ENCODE peak calls at places on chromosomes 5 and 9, in four cellular contexts. H is GM12878, K is HepG2, E is K562. T is an unnamed sample.

GRCh38 chr9:121696935-121697334 is 45.5 kb downstream of the DAB2IP start:
- DNase-seq in E (no peak), K (no peak), H (no peak), T (no peak)

GRCh38 chr5:152271420-152271819 is 133.7 kb downstream of the NMUR2 start:
- DNase-seq in H (peak), E (no peak), K (peak), T (peak)

GRCh38 chr5:124655943-124656459 is 90.4 kb downstream of the ZNF608 start:
- DNase-seq in H (no peak), K (peak), E (peak), T (no peak)

GRCh38 chr9:20744046-20744630 is 60.1 kb downstream of the FOCAD start:
- DNase-seq in H (no peak), E (no peak), K (no peak), T (no peak)

GRCh38 chr5:161765611-161766010 is 80.1 kb downstream of the GABRA6 start:
- DNase-seq in H (no peak), K (no peak), E (no peak), T (no peak)

GRCh38 chr9:113888976-113889375 is 12.9 kb downstream of the ZNF618 start:
- DNase-seq in H (no peak), K (no peak), E (no peak), T (no peak)

GRCh38 chr5:148205044-148205813 is 2.4 kb downstream of the SPINK6 start:
- DNase-seq in K (no peak), E (no peak), H (no peak), T (no peak)

GRCh38 chr5:79225441-79225840 is 10.5 kb upstream of the JMY start:
- DNase-seq in K (no peak), H (no peak), E (no peak), T (no peak)

GRCh38 chr9:135418161-135418560 is 61.4 kb upstream of the PPP1R26 start:
- DNase-seq in K (no peak), E (no peak), H (no peak), T (no peak)

GRCh38 chr5:108079754-108080153 is 302.1 kb downstream of the FBXL17 start:
- DNase-seq in H (no peak), K (no peak), E (no peak), T (no peak)

DNA sequence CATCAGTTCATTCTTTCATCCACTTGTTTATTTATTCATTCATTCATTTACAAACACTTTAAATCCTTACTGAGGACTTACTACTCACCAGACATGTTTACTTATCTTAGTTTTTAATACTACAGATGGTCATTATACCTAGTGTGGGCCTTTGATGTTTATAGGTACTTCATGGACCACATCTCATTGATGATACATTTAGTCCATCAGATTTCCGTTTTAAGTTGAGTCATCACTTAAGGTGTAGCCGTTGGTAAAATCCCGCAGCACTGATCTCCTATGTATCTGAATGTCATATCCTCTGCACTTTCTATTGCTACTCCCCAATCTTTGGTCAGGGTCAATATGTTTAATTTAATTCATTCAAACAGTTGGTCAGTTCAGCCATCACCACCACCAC is 105.4 kb upstream of the DHFR start:
- DNase-seq in E (no peak), H (no peak), K (no peak), T (no peak)
- TF ChIP-seq CREM in E (no peak), H (no peak), K (no peak), T (no peak)

GRCh38 chr5:172113036-172113435 is 75.0 kb downstream of the STK10 start:
- DNase-seq in K (no peak), E (no peak), H (peak), T (no peak)
- TF ChIP-seq SP1 in K (no peak), E (no peak), H (no peak), T (no peak)

DNA sequence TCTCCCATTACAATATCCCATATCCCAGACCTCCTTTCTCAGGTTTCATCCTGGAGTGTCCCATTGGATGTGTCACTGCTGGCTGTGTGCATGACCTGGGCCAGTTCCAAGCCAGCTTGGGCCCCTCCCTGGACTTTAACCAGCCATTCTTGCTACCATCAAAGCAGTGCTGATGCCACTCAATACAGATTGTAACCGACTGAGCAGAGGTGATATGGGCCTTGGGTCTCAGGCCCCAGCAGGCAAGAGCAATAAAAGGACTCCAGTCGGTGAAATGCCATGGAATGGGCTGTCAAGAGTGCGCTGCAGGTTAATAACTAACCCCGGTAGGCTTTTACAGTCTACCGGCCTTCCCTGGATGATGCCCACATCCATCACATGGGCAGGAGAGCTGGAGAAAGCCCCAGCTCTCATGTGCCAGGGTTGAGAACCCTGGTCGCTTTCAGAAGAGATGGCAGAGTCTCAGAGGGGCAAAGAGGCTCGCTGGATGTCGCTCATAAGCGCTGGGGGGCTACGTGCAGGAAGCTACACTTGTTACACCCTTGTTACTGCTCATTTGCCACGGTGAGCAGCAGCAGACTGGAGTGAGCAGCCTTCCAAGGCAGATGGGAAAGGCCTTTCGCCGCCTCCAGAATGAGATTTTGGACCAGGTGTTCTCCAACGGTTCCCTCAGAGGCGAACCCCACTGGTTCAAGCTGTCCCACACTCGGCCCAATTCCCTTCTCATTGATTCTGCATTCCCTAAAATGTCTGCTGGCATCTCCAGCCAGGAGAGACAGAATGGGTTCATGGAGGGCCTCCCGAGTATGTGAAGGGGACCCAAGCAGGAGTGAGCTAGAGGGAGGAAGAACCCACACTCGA is 13.2 kb downstream of the EPB41L4B start:
- DNase-seq in H (no peak), E (no peak), K (peak), T (no peak)
- TF ChIP-seq ESRRA in H (no peak), E (no peak), K (peak), T (no peak)

DNA sequence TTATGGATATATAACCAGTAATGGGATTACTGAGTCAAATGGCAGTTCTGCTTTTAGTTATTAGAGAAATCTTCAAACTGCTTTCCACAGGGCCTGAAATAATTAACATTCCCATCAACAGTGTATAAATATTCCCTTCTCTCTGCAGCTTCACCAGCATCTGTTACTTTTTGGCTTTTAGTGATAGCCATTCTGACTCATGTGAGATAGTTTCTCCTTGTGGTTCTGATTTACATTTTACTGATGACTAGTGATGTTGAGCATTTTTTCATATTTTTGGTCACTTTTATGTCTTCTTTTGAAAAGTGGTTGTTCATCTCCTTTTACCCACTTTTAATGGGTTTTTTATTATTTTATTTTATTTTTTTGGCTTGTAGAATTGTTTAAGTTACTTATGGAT is 1290.3 kb upstream of the CDH9 start:
- DNase-seq in H (no peak), K (no peak), E (no peak), T (no peak)
- TF ChIP-seq CREM in H (no peak), K (no peak), E (no peak), T (no peak)

DNA sequence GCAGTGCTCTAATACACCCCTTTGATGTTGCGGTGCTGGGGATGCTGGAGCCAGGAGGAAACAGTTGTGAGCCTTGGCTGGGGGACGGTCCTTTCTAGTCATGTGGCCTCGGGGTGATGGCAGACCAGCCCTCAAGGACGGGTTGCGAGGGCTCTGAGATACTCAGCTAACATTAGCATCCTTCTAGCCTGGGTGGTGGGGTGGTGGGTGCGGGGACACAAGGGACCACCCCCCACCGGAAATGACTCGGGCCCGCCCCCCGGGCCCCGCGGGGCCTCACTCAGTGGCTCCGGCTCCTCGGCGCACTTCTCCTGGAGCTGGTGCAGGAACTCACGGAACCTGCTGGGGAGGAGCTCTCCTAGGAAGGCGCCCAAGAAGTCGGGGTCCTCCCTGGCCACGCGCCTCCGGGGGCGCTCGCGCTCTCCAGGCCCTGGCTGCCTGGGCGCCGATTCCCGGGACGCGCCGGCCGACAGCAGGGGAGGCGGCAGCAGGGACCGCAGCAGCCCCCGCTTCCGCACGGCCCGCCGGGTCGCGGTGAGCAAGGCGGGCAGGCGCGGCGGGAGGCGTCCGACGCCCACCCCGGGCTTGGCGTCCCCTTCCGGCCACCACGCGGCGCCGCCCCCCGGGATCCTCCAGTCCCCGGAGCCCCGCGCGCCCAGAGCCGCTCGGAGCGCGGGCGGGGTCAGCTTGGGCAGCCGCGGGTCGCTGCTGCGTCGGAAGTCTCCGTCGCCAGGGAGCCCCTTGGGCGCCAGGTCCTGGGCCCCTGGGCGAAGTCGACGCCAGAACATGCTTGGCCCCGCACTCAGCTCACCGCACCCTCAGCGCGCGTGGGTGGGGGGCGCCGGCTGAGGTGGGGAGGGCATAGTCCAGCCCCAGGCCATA is 873 bp downstream of the C9orf50 start:
- DNase-seq in E (peak), H (no peak), K (no peak), T (no peak)
- TF ChIP-seq SP1 in E (no peak), H (no peak), K (no peak), T (no peak)